ENCODE peak calls at places on chromosome 7, in five cellular contexts. P, M, R, U and G are unnamed samples.

GRCh38 chr7:43362652-43363428 is 220.1 kb upstream of the STK17A start:
- DNase-seq in P (no peak), R (no peak), U (peak; percentile 47), M (no peak), G (no peak)

GRCh38 chr7:18531539-18531938 is 36.0 kb downstream of the HDAC9 start:
- DNase-seq in U (no peak), P (no peak), R (no peak), M (no peak), G (no peak)

GRCh38 chr7:8783229-8783628 is 349.8 kb downstream of the NXPH1 start:
- DNase-seq in U (no peak), R (no peak), M (no peak), P (no peak), G (no peak)

GRCh38 chr7:51446356-51446755 is 129.7 kb upstream of the COBL start:
- DNase-seq in M (peak; percentile 60), U (no peak), R (no peak), P (no peak), G (no peak)

GRCh38 chr7:28072876-28073514 is 107.6 kb downstream of the JAZF1 start:
- DNase-seq in P (no peak), R (no peak), U (no peak), M (no peak), G (no peak)

GRCh38 chr7:17971392-17971791 is 31.1 kb upstream of the SNX13 start:
- DNase-seq in R (no peak), P (no peak), M (no peak), U (no peak), G (no peak)

GRCh38 chr7:39451901-39452300 is 114.3 kb upstream of the YAE1 start:
- DNase-seq in U (no peak), M (no peak), R (no peak), P (no peak), G (no peak)

GRCh38 chr7:43385856-43386255 is 197.1 kb upstream of the STK17A start:
- DNase-seq in M (no peak), U (no peak), R (no peak), P (no peak), G (no peak)

GRCh38 chr7:117962598-117962997 is 89.4 kb upstream of the CTTNBP2 start:
- DNase-seq in R (no peak), M (no peak), U (no peak), P (no peak), G (no peak)

GRCh38 chr7:37083311-37084096 is 359.2 kb upstream of the AOAH start:
- DNase-seq in U (no peak), R (no peak), P (peak; percentile 39), M (no peak), G (no peak)

GRCh38 chr7:40826419-40827216 is 691.8 kb downstream of the SUGCT start:
- DNase-seq in U (no peak), M (peak; percentile 53), R (no peak), P (no peak), G (no peak)

GRCh38 chr7:95687759-95688343 is 84.5 kb upstream of the DYNC1I1 start:
- DNase-seq in M (peak; percentile 63), U (peak; percentile 52), R (no peak), P (no peak), G (no peak)

GRCh38 chr7:29332027-29332806 is 137.6 kb downstream of the CHN2 start:
- DNase-seq in U (no peak), R (no peak), M (no peak), P (no peak), G (no peak)

GRCh38 chr7:130970196-130970595 is 236.2 kb upstream of the KLF14 start:
- DNase-seq in P (no peak), R (no peak), M (no peak), U (no peak), G (no peak)

GRCh38 chr7:151143261-151144015 is 24.1 kb downstream of the GBX1 start:
- DNase-seq in P (no peak), U (no peak), M (peak; percentile 33), R (no peak), G (no peak)

GRCh38 chr7:128959296-128959695 is 21.6 kb downstream of the IRF5 start:
- DNase-seq in M (no peak), P (no peak), R (no peak), U (no peak), G (no peak)

GRCh38 chr7:157077986-157078644 is 60.6 kb upstream of the UBE3C start:
- DNase-seq in M (peak; percentile 74), P (no peak), R (no peak), U (peak; percentile 17), G (no peak)

GRCh38 chr7:81725496-81726117 is 44.2 kb downstream of the HGF start:
- DNase-seq in R (no peak), P (no peak), M (no peak), U (peak; percentile 23), G (no peak)

GRCh38 chr7:33958126-33958525 is 52.8 kb downstream of the BMPER start:
- DNase-seq in M (no peak), P (no peak), R (no peak), U (no peak), G (no peak)

GRCh38 chr7:55532150-55532917 is 40.0 kb downstream of the VOPP1 start:
- DNase-seq in P (no peak), R (no peak), M (no peak), U (no peak), G (no peak)

GRCh38 chr7:33904680-33905388 is 505 bp upstream of the BMPER start:
- DNase-seq in R (no peak), P (peak; percentile 23), U (peak; percentile 61), M (peak; percentile 84), G (no peak)

GRCh38 chr7:26308551-26308950 is 16.9 kb downstream of the SNX10 start:
- DNase-seq in P (no peak), U (no peak), R (no peak), M (no peak), G (no peak)

GRCh38 chr7:26306770-26307169 is 15.1 kb downstream of the SNX10 start:
- DNase-seq in P (no peak), U (no peak), R (no peak), M (no peak), G (no peak)

GRCh38 chr7:26305869-26306665 is 14.4 kb downstream of the SNX10 start:
- DNase-seq in P (no peak), U (no peak), M (no peak), R (no peak), G (no peak)

GRCh38 chr7:26309089-26309488 is 17.4 kb downstream of the SNX10 start:
- DNase-seq in P (no peak), R (no peak), U (peak; percentile 16), M (no peak), G (no peak)

GRCh38 chr7:26307226-26307625 is 15.6 kb downstream of the SNX10 start:
- DNase-seq in P (no peak), U (peak; percentile 23), R (no peak), M (no peak), G (peak; percentile 38)
- H3K4me1 ChIP-seq in P (no peaks in the 10 kb centered on the region), U (no peaks in the 10 kb centered on the region), R (no peaks in the 10 kb centered on the region), M (peaks cover 3% of the 10 kb centered on the region), G (no peaks in the 10 kb centered on the region)

GRCh38 chr7:74084722-74085578 is 1.3 kb downstream of the LIMK1 start:
- DNase-seq in U (no peak), P (no peak), M (no peak), R (no peak), G (no peak)
- H3K27ac ChIP-seq in U (peak overlapping the region; percentile 92), P (no peak overlapping the region), M (no peak overlapping the region), R (no peak overlapping the region), G (no peak overlapping the region)

DNA sequence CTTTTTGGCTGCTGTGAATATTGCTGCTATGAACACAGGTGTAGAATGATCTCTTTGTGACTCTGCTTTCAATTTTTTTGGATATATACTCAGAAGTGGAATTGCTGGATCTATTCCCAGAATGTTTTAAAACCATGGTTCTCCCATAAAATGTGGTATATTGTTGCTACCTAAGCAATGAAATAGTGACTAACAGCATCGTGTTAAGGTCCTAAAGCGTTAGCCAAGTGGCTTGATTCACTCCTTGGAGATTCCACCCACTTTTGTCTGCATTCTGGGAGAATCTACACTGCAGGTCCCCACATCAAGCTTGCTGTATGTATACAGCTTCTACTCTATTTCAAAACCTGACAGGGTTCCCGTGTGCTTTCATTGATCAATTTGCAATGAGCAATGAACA is 105.6 kb downstream of the CDK6 start:
- DNase-seq in U (no peak), M (no peak), P (no peak), R (no peak), G (no peak)
- H3K4me3 ChIP-seq in U (no peak overlapping the region), M (no peak overlapping the region), P (no peak overlapping the region), R (no peak overlapping the region), G (no peak overlapping the region)

DNA sequence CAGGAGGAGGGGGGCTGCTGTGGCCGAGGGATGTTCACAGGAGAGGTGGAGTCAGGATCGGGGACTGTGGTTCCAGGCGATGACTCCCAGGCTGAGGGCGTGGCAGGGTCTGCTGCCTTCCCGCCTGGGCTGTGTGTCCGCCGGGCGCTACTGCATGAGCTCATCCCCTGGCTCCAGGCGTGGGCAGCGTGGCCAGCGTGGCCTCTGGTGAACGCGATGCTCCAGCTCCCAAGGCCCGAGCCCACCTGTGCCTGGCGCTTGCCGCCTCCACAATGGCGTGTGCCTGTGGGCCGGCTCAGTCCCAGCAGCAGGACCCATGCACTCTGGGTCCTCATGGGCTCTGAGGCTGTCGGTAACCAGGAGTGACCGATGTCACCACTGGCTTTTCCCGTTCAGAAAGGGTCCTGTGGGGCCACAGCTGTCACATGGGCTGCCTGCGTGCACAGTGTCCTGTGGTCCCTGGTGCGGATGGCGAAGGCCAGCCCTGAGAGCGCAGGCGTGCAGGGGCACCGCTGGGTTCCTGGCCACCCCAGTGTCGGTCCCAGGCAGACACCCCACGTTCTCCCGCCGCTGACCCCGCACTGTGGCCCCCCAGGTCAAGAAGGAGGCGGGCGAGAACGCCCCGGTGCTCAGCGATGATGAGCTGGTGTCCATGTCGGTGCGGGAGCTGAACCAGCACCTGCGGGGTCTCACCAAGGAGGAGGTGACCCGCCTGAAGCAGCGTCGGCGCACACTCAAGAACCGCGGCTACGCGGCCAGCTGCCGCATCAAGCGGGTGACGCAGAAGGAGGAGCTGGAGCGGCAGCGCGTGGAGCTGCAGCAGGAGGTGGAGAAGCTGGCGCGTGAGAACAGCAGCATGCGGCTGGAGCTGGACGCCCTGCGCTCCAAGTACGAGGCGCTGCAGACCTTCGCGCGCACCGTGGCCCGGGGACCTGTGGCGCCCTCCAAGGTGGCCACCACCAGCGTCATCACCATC is 9.1 kb downstream of the MAFK start:
- DNase-seq in R (no peak), P (no peak), M (no peak), U (peak; percentile 47), G (no peak)
- H3K4me1 ChIP-seq in R (peaks cover 12% of the 10 kb centered on the region), P (peaks cover 68% of the 10 kb centered on the region), M (peaks cover 11% of the 10 kb centered on the region), U (peaks cover 34% of the 10 kb centered on the region), G (peaks cover 15% of the 10 kb centered on the region)

GRCh38 chr7:47453093-47454056 is 128.5 kb downstream of the TNS3 start:
- DNase-seq in U (peak; percentile 55), P (peak; percentile 62), M (peak; percentile 66), R (no peak), G (peak; percentile 70)

GRCh38 chr7:47451851-47452205 is 130.1 kb downstream of the TNS3 start:
- DNase-seq in M (no peak), P (no peak), U (no peak), R (no peak), G (no peak)

GRCh38 chr7:47454066-47454950 is 127.6 kb downstream of the TNS3 start:
- DNase-seq in P (no peak), R (no peak), M (peak; percentile 59), U (no peak), G (no peak)

GRCh38 chr7:47452715-47453092 is 129.2 kb downstream of the TNS3 start:
- DNase-seq in M (no peak), R (no peak), U (no peak), P (no peak), G (no peak)

DNA sequence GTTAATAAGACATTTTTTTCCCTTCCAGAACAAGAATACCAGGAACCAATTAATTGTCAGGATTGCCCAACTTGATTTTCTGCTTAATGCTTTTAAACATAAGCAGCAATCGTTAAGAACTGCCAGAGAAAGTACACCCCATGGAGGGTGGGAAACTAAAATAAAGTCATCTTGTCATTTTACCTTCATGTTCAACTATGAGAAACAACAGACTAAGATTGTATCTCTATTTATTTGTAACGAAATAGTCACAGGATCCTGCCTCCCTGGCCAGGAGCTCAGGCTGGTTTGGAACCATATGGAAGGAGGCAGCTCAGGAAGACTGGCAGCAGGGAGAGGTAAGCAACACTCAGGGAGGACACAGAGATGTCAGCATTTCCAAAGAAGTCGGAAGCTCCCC is 129.6 kb downstream of the TNS3 start:
- DNase-seq in P (no peak), R (no peak), M (no peak), U (no peak), G (no peak)
- H3K27ac ChIP-seq in P (peak overlapping the region; percentile 87), R (no peak overlapping the region), M (no peak overlapping the region), U (peak overlapping the region; percentile 78), G (no peak overlapping the region)